ENCODE peak calls at places on chromosome 15, in six cellular contexts. One of them, this sample, is unnamed.

GRCh38 chr15:45105586-45105985 is 8.4 kb downstream of the DUOX2 start:
- DNase-seq in breast epithelium: no peak
- DNase-seq in sigmoid colon: peak
- DNase-seq in HepG2: no peak
- DNase-seq in heart left ventricle: no peak
- DNase-seq in endothelial cell of umbilical vein: no peak
- DNase-seq in this sample: no peak

GRCh38 chr15:76169792-76170425 is 110.1 kb downstream of the TMEM266 start:
- DNase-seq in breast epithelium: no peak
- DNase-seq in sigmoid colon: no peak
- DNase-seq in HepG2: no peak
- DNase-seq in heart left ventricle: no peak
- DNase-seq in endothelial cell of umbilical vein: no peak
- DNase-seq in this sample: no peak

GRCh38 chr15:67080900-67081431 is 15.6 kb downstream of the SMAD3 start:
- DNase-seq in breast epithelium: no peak
- DNase-seq in sigmoid colon: peak
- DNase-seq in HepG2: no peak
- DNase-seq in heart left ventricle: peak
- DNase-seq in endothelial cell of umbilical vein: peak
- DNase-seq in this sample: peak

GRCh38 chr15:68410466-68411200 is 21.3 kb downstream of the ITGA11 start:
- DNase-seq in breast epithelium: peak
- DNase-seq in sigmoid colon: no peak
- DNase-seq in HepG2: no peak
- DNase-seq in heart left ventricle: no peak
- DNase-seq in endothelial cell of umbilical vein: no peak
- DNase-seq in this sample: no peak

GRCh38 chr15:42549052-42549491 is 434 bp downstream of the HAUS2 start:
- DNase-seq in breast epithelium: no peak
- DNase-seq in sigmoid colon: no peak
- DNase-seq in HepG2: peak
- DNase-seq in heart left ventricle: no peak
- DNase-seq in endothelial cell of umbilical vein: no peak
- DNase-seq in this sample: peak

GRCh38 chr15:50150851-50151250 is 31.1 kb upstream of the SLC27A2 start:
- DNase-seq in breast epithelium: no peak
- DNase-seq in sigmoid colon: no peak
- DNase-seq in HepG2: no peak
- DNase-seq in heart left ventricle: no peak
- DNase-seq in endothelial cell of umbilical vein: no peak
- DNase-seq in this sample: no peak

GRCh38 chr15:52018693-52019393 is at the start of gene MAPK6:
- DNase-seq in breast epithelium: peak
- DNase-seq in sigmoid colon: peak
- DNase-seq in HepG2: peak
- DNase-seq in heart left ventricle: peak
- DNase-seq in endothelial cell of umbilical vein: peak
- DNase-seq in this sample: peak

GRCh38 chr15:48360841-48361240 is 29.6 kb downstream of the DUT start:
- DNase-seq in breast epithelium: no peak
- DNase-seq in sigmoid colon: no peak
- DNase-seq in HepG2: no peak
- DNase-seq in heart left ventricle: no peak
- DNase-seq in endothelial cell of umbilical vein: no peak
- DNase-seq in this sample: peak

GRCh38 chr15:39230205-39230916 is 350.5 kb upstream of the THBS1 start:
- DNase-seq in breast epithelium: no peak
- DNase-seq in sigmoid colon: no peak
- DNase-seq in HepG2: no peak
- DNase-seq in heart left ventricle: no peak
- DNase-seq in endothelial cell of umbilical vein: peak
- DNase-seq in this sample: no peak

GRCh38 chr15:55914446-55914845 is 79.0 kb downstream of the NEDD4 start:
- DNase-seq in breast epithelium: no peak
- DNase-seq in sigmoid colon: no peak
- DNase-seq in HepG2: no peak
- DNase-seq in heart left ventricle: no peak
- DNase-seq in endothelial cell of umbilical vein: no peak
- DNase-seq in this sample: no peak

GRCh38 chr15:55915221-55915620 is 78.2 kb downstream of the NEDD4 start:
- DNase-seq in breast epithelium: no peak
- DNase-seq in sigmoid colon: no peak
- DNase-seq in HepG2: no peak
- DNase-seq in heart left ventricle: no peak
- DNase-seq in endothelial cell of umbilical vein: no peak
- DNase-seq in this sample: no peak

GRCh38 chr15:55907797-55908196 is 85.6 kb downstream of the NEDD4 start:
- DNase-seq in breast epithelium: no peak
- DNase-seq in sigmoid colon: no peak
- DNase-seq in HepG2: no peak
- DNase-seq in heart left ventricle: no peak
- DNase-seq in endothelial cell of umbilical vein: peak
- DNase-seq in this sample: no peak

GRCh38 chr15:55912982-55913381 is 80.4 kb downstream of the NEDD4 start:
- DNase-seq in breast epithelium: no peak
- DNase-seq in sigmoid colon: no peak
- DNase-seq in HepG2: no peak
- DNase-seq in heart left ventricle: no peak
- DNase-seq in endothelial cell of umbilical vein: no peak
- DNase-seq in this sample: no peak

DNA sequence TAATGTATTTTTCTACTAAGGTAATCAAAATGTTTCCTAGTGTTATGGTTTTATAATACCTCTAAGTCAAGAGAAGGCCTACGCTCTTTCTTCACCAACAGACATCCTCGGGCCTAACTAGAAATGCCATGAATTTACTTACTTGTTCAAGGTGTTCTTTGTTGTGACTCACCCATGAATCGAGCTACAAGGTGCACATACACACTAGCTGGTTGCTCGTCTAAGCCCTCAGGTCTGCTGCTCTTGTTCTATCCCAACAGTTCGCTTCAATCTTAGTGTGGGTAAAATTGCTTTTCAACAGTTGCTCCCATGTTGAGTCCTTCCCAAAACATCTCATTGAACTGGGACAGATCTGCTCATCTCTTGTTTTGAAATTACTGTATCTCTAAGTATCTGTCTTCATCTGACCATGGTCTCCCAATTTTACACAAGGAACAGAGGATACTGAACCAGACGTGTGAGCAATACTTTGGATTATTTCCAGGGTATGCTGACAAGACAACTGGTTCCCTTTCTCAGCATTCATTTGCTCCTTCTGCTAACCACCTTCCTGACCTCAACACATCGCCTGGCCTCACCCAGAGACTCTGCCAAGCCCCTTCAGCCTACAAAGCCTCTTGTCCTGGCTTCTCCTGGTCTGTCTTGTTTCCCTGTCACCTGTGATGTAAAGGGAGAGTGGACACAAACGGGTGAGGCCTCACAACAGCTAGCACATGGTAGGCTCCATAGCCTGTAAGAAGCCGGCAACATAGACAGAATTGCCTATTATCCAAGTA is 84.2 kb downstream of the NEDD4 start:
- DNase-seq in breast epithelium: no peak
- DNase-seq in sigmoid colon: no peak
- DNase-seq in HepG2: no peak
- DNase-seq in heart left ventricle: no peak
- DNase-seq in endothelial cell of umbilical vein: no peak
- DNase-seq in this sample: no peak
- TF ChIP-seq POLR2A in breast epithelium: no peak
- TF ChIP-seq POLR2A in sigmoid colon: no peak
- TF ChIP-seq POLR2A in HepG2: no peak
- TF ChIP-seq POLR2A in heart left ventricle: no peak
- TF ChIP-seq POLR2A in endothelial cell of umbilical vein: no peak
- TF ChIP-seq POLR2A in this sample: no peak

DNA sequence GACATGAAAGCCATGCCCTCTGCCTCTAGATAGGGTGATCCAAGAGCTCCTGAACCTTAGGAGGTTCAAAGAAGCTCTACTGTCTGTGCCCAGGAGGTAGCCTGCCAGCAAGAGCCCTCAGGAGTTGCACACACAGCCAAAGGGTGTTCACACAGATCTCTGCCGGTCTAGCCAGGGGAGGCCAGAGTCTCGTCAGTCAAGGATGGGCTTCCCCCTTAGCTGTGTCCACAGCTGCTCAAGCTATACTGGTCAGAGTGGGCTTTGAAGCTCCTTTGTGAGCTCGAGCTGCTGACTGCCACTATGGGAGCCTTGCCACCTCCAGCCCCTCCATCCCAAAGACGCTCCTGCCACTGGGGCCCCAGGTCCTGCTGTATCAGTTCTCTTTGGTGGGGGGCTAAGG is 13.0 kb upstream of the SNX22 start:
- DNase-seq in breast epithelium: no peak
- DNase-seq in sigmoid colon: peak
- DNase-seq in HepG2: no peak
- DNase-seq in heart left ventricle: no peak
- DNase-seq in endothelial cell of umbilical vein: no peak
- DNase-seq in this sample: no peak
- TF ChIP-seq POLR2A in breast epithelium: no peak
- TF ChIP-seq POLR2A in sigmoid colon: no peak
- TF ChIP-seq POLR2A in HepG2: no peak
- TF ChIP-seq POLR2A in heart left ventricle: no peak
- TF ChIP-seq POLR2A in endothelial cell of umbilical vein: no peak
- TF ChIP-seq POLR2A in this sample: no peak

GRCh38 chr15:65305144-65305758 is 774 bp downstream of the RNU5B-1 start:
- DNase-seq in breast epithelium: no peak
- DNase-seq in sigmoid colon: no peak
- DNase-seq in HepG2: no peak
- DNase-seq in heart left ventricle: no peak
- DNase-seq in endothelial cell of umbilical vein: no peak
- DNase-seq in this sample: no peak

GRCh38 chr15:65305776-65306175 is 1.3 kb downstream of the RNU5B-1 start:
- DNase-seq in breast epithelium: no peak
- DNase-seq in sigmoid colon: no peak
- DNase-seq in HepG2: no peak
- DNase-seq in heart left ventricle: no peak
- DNase-seq in endothelial cell of umbilical vein: no peak
- DNase-seq in this sample: no peak

GRCh38 chr15:65306551-65306950 is 2.1 kb downstream of the RNU5B-1 start:
- DNase-seq in breast epithelium: no peak
- DNase-seq in sigmoid colon: no peak
- DNase-seq in HepG2: no peak
- DNase-seq in heart left ventricle: no peak
- DNase-seq in endothelial cell of umbilical vein: no peak
- DNase-seq in this sample: no peak

GRCh38 chr15:65303687-65304392 is 637 bp upstream of the RNU5B-1 start:
- DNase-seq in breast epithelium: peak
- DNase-seq in sigmoid colon: peak
- DNase-seq in HepG2: peak
- DNase-seq in heart left ventricle: peak
- DNase-seq in endothelial cell of umbilical vein: peak
- DNase-seq in this sample: no peak

GRCh38 chr15:65304393-65305143 is at the start of gene RNU5B-1:
- DNase-seq in breast epithelium: peak
- DNase-seq in sigmoid colon: peak
- DNase-seq in HepG2: peak
- DNase-seq in heart left ventricle: peak
- DNase-seq in endothelial cell of umbilical vein: peak
- DNase-seq in this sample: peak
- TF ChIP-seq POLR2A in breast epithelium: peak
- TF ChIP-seq POLR2A in sigmoid colon: peak
- TF ChIP-seq POLR2A in HepG2: peak
- TF ChIP-seq POLR2A in heart left ventricle: no peak
- TF ChIP-seq POLR2A in endothelial cell of umbilical vein: peak
- TF ChIP-seq POLR2A in this sample: peak

DNA sequence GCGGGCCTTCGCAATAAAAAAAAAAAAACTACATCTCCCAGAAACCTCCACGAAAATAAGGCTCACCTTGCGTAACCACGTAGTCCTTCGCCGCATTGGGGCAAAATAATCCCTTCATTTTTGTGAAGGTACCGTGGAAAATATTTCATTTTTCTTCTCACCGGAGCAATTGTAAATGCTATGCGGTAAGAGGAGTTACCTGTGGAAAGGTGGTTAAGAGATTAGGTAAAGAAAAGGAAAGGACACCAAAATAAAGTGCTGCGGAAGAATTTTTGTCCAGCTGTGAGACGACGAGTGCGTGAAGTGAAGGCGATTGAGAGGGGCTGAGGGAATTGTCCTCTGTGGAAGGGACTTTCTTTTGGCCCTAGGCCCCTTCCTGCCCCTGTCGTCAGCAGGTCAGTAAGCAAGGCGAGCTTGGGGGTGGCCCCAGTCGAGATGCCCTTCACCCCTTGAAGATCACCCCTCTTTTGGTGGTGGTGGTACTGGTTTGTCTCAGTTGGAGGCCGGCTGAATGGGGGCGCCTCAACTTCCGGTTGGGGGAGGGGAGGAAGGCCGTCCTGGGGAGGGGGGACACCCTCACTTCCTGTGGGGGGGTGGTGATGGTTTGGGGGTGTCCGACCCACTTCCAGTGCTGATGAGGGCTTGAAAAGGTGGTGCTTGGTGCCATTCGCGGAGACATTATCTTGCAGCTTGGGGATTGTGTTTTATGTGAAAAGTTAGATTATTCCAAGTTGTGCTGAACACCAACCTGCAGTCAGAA is at the start of gene HMG20A:
- DNase-seq in breast epithelium: peak
- DNase-seq in sigmoid colon: peak
- DNase-seq in HepG2: peak
- DNase-seq in heart left ventricle: peak
- DNase-seq in endothelial cell of umbilical vein: peak
- DNase-seq in this sample: peak
- TF ChIP-seq POLR2A in breast epithelium: peak
- TF ChIP-seq POLR2A in sigmoid colon: no peak
- TF ChIP-seq POLR2A in HepG2: peak
- TF ChIP-seq POLR2A in heart left ventricle: no peak
- TF ChIP-seq POLR2A in endothelial cell of umbilical vein: no peak
- TF ChIP-seq POLR2A in this sample: peak

DNA sequence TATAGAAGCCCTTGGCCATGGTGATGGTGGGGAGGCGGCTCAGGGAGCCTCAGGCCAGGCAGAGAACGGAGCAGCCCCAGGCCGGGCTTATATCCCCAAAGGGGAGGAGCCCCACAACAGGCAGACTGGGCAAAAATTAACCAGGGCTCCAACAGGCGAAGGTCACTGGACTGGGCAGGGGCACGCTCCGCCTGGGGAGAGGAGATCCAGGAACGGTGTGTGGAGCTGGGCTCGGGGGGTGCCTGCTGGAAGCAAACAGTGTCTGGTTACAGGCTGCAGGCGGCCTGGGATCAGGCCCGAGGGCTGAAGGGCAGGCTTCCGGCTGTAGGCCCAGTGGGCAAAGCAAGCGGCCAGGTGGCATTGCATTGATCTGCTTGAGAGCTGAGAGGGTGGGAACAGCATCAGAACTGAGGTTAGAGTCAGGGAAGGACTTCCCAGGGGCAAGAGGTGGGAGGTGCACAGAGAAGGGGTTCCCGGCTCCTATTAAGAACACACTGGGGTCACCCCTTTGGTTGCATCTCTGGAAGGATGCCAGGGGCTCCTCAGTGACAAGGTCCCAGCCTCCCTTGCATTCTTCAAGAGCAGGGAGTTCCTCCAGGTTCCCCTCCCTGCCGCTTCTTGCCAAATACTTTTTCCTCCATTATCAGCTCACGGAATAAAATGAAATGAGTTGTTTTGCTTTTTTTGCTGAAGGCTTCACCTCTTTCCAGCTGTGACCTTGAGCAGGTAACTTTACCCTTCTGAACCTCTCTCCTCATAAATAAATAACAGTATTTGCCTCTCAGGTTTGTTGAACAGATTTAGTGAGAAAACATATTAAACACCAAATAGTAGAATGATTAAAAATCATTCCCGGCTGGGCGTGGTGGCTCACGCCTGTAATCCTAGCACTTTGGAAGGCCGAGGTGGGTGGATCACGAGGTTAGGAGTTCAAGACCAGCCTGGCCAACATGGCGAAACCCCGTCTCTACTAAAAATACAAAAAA is 7.8 kb downstream of the ANPEP start:
- DNase-seq in breast epithelium: no peak
- DNase-seq in sigmoid colon: no peak
- DNase-seq in HepG2: peak
- DNase-seq in heart left ventricle: no peak
- DNase-seq in endothelial cell of umbilical vein: no peak
- DNase-seq in this sample: no peak
- TF ChIP-seq POLR2A in breast epithelium: no peak
- TF ChIP-seq POLR2A in sigmoid colon: no peak
- TF ChIP-seq POLR2A in HepG2: no peak
- TF ChIP-seq POLR2A in heart left ventricle: no peak
- TF ChIP-seq POLR2A in endothelial cell of umbilical vein: no peak
- TF ChIP-seq POLR2A in this sample: no peak